ENCODE peak calls at places on chromosomes 5 and 9, in eight cellular contexts. D, N, R, F, Q, O, E and Y are unnamed samples.

GRCh38 chr9:124411514-124412227 is 3.6 kb downstream of the PSMB7 start:
- DNase-seq in D (peak), N (no peak), R (no peak), F (no peak), Q (no peak), O (no peak), E (no peak), Y (no peak)

GRCh38 chr9:134627417-134628353 is 13.9 kb upstream of the COL5A1 start:
- DNase-seq in D (no peak), N (no peak), R (peak), F (no peak), Q (no peak), O (no peak), E (peak), Y (peak)

GRCh38 chr5:94901071-94901979 is 282.9 kb downstream of the SLF1 start:
- DNase-seq in D (peak), N (no peak), R (no peak), F (no peak), Q (no peak), O (no peak), E (no peak), Y (no peak)

GRCh38 chr5:92574023-92574422 is 1007.0 kb downstream of the NR2F1-AS1 start:
- DNase-seq in D (no peak), N (no peak), R (no peak), F (no peak), Q (no peak), O (no peak), E (no peak), Y (no peak)

GRCh38 chr9:77935974-77936373 is 95.6 kb downstream of the GNAQ start:
- DNase-seq in D (no peak), N (no peak), R (no peak), F (no peak), Q (no peak), O (no peak), E (no peak), Y (no peak)

GRCh38 chr5:147538232-147538631 is 28.4 kb upstream of the DPYSL3 start:
- DNase-seq in D (no peak), N (peak), R (no peak), F (no peak), Q (no peak), O (no peak), E (no peak), Y (no peak)

GRCh38 chr5:113520429-113520828 is 6.9 kb downstream of the YTHDC2 start:
- DNase-seq in D (no peak), N (no peak), R (no peak), F (no peak), Q (no peak), O (no peak), E (no peak), Y (no peak)

GRCh38 chr5:72138943-72139467 is 31.7 kb downstream of the MAP1B start:
- DNase-seq in D (peak), N (peak), R (no peak), F (no peak), Q (no peak), O (no peak), E (no peak), Y (no peak)

GRCh38 chr5:73654171-73654811 is 28.3 kb downstream of the ARHGEF28 start:
- DNase-seq in D (peak), N (no peak), R (no peak), F (no peak), Q (no peak), O (no peak), E (no peak), Y (no peak)

GRCh38 chr9:95783426-95783975 is 92.0 kb upstream of the ERCC6L2 start:
- DNase-seq in D (peak), N (peak), R (no peak), F (no peak), Q (no peak), O (no peak), E (no peak), Y (no peak)

GRCh38 chr5:41347569-41347968 is 134.2 kb upstream of the C6 start:
- DNase-seq in D (no peak), N (no peak), R (no peak), F (no peak), Q (no peak), O (no peak), E (no peak), Y (no peak)

GRCh38 chr5:52827815-52828214 is 40.1 kb downstream of the ITGA1 start:
- DNase-seq in D (no peak), N (no peak), R (no peak), F (no peak), Q (no peak), O (no peak), E (no peak), Y (no peak)

GRCh38 chr9:20119566-20119965 is 330.7 kb upstream of the SLC24A2 start:
- DNase-seq in D (no peak), N (no peak), R (no peak), F (no peak), Q (no peak), O (no peak), E (no peak), Y (no peak)

GRCh38 chr9:121350993-121351561 is 19.0 kb downstream of the STOM start:
- DNase-seq in D (peak), N (peak), R (peak), F (peak), Q (no peak), O (no peak), E (peak), Y (no peak)

GRCh38 chr9:137438591-137439157 is 2.5 kb downstream of the ENTPD8 start:
- DNase-seq in D (no peak), N (no peak), R (no peak), F (no peak), Q (no peak), O (no peak), E (no peak), Y (no peak)